ENCODE peak calls at places on chromosomes 2 and 18, in five cellular contexts. N is A549, V is GM12878, P is HepG2, F is K562. A is an unnamed sample. For H3K4me1, the result is how much of the 10 kb centered on the place peaks cover.

GRCh38 chr2:145408980-145409379 is 889.1 kb upstream of the ZEB2 start:
- DNase-seq in N (no peak), P (no peak), F (no peak), V (no peak), A (no peak)

GRCh38 chr18:73948497-73948896 is 199.1 kb downstream of the FBXO15 start:
- DNase-seq in F (no peak), P (no peak), N (no peak), V (no peak), A (no peak)

GRCh38 chr2:212908682-212909435 is 242.6 kb downstream of the IKZF2 start:
- DNase-seq in P (no peak), F (no peak), V (no peak), N (no peak), A (no peak)

GRCh38 chr2:88054300-88055048 is 1.1 kb downstream of the KRCC1 start:
- DNase-seq in N (no peak), F (no peak), V (no peak), P (no peak), A (no peak)

GRCh38 chr2:1564506-1564905 is 151.2 kb downstream of the TPO start:
- DNase-seq in V (no peak), N (no peak), F (no peak), P (no peak), A (no peak)

GRCh38 chr2:29042581-29043075 is 31.7 kb downstream of the PCARE start:
- DNase-seq in F (no peak), N (peak), P (no peak), V (no peak), A (peak)

GRCh38 chr2:41038408-41038807 is 586.5 kb upstream of the SLC8A1 start:
- DNase-seq in N (no peak), F (no peak), P (no peak), V (no peak), A (peak)

GRCh38 chr2:8281950-8282857 is 399.7 kb upstream of the ID2 start:
- DNase-seq in P (no peak), F (no peak), N (no peak), V (no peak), A (no peak)

GRCh38 chr2:241314933-241315182 is 614 bp downstream of the HDLBP start:
- DNase-seq in N (no peak), V (no peak), F (no peak), P (no peak), A (no peak)

GRCh38 chr2:203809084-203809521 is 58.5 kb upstream of the CTLA4 start:
- DNase-seq in V (no peak), P (no peak), N (no peak), F (no peak), A (peak)

GRCh38 chr18:22324191-22325131 is 93.3 kb downstream of the CTAGE1 start:
- DNase-seq in F (no peak), N (no peak), P (no peak), V (no peak), A (peak)

GRCh38 chr2:24122-24521 is 22.2 kb downstream of the FAM110C start:
- DNase-seq in V (no peak), P (no peak), N (no peak), F (no peak), A (no peak)

GRCh38 chr2:232230557-232230956 is 148.0 kb upstream of the ALPP start:
- DNase-seq in P (peak), N (peak), F (no peak), V (no peak), A (no peak)

GRCh38 chr2:137252934-137253333 is 487.6 kb downstream of the THSD7B start:
- DNase-seq in V (no peak), P (no peak), F (no peak), N (no peak), A (no peak)

GRCh38 chr2:70496819-70497218 is 56.8 kb downstream of the TGFA start:
- DNase-seq in V (no peak), P (no peak), N (no peak), F (no peak), A (no peak)

GRCh38 chr2:17156086-17156485 is 362.2 kb downstream of the RAD51AP2 start:
- DNase-seq in N (no peak), F (no peak), P (no peak), V (no peak), A (no peak)

GRCh38 chr2:95303191-95303914 is 6.2 kb downstream of the KCNIP3 start:
- DNase-seq in V (no peak), F (no peak), P (no peak), N (no peak), A (no peak)

GRCh38 chr2:100776445-100776844 is 43.5 kb upstream of the NPAS2 start:
- DNase-seq in F (no peak), V (no peak), N (no peak), P (no peak), A (no peak)

GRCh38 chr18:47558110-47558750 is 306.8 kb upstream of the SKOR2 start:
- DNase-seq in V (peak), P (no peak), N (no peak), F (no peak), A (no peak)

GRCh38 chr2:62713837-62714236 is 8.3 kb downstream of the EHBP1 start:
- DNase-seq in V (no peak), N (no peak), F (no peak), P (peak), A (no peak)

GRCh38 chr2:127901339-127902072 is 15.8 kb upstream of the AMMECR1L start:
- DNase-seq in P (no peak), V (no peak), F (no peak), N (no peak), A (no peak)

GRCh38 chr2:45813003-45813601 is 161.6 kb downstream of the PRKCE start:
- DNase-seq in V (no peak), P (no peak), F (no peak), N (no peak), A (peak)

GRCh38 chr2:70726947-70727725 is 40.9 kb downstream of the ADD2 start:
- DNase-seq in P (no peak), N (no peak), V (no peak), F (no peak), A (no peak)

GRCh38 chr18:51137051-51137729 is 60.3 kb downstream of the MEX3C start:
- DNase-seq in V (no peak), N (no peak), P (no peak), F (no peak), A (no peak)

DNA sequence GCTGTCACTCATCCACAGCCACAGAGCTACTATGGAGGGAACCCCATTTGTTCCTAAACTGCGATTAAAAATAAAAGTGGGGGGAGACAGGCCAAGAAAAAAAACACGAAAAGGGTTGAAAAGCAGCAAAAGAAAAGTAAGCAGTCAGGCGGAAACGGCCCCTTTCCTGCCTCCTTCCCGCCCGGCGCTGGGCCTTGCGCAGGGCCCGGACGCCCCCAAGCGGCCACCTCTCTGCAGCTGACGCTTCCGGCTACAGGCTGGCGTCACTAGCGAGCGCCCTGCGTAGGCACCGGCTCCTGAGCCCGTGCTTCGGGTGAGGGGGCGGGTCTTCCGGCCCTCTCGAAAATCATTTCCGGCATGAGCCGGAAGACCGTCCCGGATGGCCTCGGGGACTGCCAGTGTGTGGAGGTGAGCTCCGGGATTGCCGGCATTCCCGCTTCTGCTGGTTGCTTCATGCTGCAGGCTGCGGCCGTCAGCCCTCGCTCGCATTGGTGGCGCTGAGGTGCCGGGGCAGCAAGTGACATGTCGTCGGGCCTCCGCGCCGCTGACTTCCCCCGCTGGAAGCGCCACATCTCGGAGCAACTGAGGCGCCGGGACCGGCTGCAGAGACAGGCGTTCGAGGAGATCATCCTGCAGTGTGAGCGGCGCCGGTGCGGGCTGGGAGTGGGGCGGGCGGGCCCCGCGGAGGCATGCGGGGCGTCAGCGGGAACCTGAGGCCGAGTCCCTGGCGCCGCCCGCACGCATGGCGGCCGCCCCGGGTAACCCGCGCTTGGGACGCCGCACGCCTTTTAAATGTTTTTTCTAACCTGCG is at the start of gene ATG16L1:
- DNase-seq in V (peak), N (peak), F (peak), P (peak), A (peak)
- H3K4me1 ChIP-seq in V (under half), N (half or more), F (under half), P (half or more), A (under half)

GRCh38 chr2:105417789-105418475 is 19.1 kb upstream of the FHL2 start:
- DNase-seq in V (no peak), P (no peak), F (peak), N (no peak), A (no peak)
- TF ChIP-seq MYC in V (no peak), P (no peak), F (no peak), N (no peak), A (no peak)

DNA sequence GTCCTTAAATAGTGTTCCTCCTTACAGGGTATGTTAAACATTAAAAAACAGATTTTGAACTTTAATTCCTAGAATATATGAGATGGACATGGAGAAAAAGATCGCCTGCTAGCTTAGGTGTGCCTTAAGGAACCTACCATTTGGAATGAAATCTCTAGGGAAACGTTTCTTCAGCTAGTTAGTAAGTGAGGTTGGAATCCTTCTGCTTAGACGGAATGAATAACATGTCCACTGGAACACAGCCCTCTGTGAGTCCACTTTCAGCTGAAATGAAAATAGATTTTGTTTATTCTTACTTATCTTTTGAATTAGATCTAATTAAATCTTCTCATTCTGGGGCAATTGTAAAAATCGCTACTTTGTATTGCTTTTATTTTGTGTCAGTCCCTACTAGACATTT is 28.4 kb downstream of the NAB1 start:
- DNase-seq in V (no peak), N (no peak), P (no peak), F (no peak), A (no peak)
- H3K4me1 ChIP-seq in V (half or more), N (under half), P (under half), F (under half), A (under half)

GRCh38 chr2:204881519-204882111 is 336.3 kb downstream of the PARD3B start:
- DNase-seq in N (no peak), F (no peak), V (no peak), P (no peak), A (no peak)

GRCh38 chr2:204886713-204887112 is 341.4 kb downstream of the PARD3B start:
- DNase-seq in N (no peak), V (no peak), F (no peak), P (no peak), A (no peak)

GRCh38 chr2:204880928-204881327 is 335.7 kb downstream of the PARD3B start:
- DNase-seq in N (no peak), P (no peak), F (no peak), V (no peak), A (no peak)

GRCh38 chr2:204888222-204888621 is 342.9 kb downstream of the PARD3B start:
- DNase-seq in V (no peak), F (no peak), P (no peak), N (no peak), A (no peak)

DNA sequence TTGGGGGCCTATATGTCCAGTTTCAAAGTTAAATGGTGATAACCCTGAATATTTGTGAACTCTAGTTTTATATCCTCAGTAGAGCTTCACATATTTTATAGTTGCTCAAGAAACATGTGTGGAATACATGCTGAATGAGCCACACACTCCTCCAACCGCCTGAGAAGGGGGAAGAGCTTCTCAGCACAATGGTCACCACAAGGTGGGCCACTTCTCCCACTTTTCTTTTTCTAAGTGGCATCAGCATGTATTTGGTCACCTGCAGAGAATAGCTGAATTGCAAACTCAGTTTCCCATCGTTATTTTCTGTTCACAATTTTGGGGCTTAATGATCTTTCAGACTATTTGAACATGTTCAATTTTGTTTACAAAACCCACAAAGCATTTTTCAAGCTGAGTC is 340.5 kb downstream of the PARD3B start:
- DNase-seq in V (no peak), F (no peak), P (peak), N (no peak), A (peak)
- TF ChIP-seq MYC in V (no peak), F (no peak), P (no peak), N (no peak), A (no peak)

DNA sequence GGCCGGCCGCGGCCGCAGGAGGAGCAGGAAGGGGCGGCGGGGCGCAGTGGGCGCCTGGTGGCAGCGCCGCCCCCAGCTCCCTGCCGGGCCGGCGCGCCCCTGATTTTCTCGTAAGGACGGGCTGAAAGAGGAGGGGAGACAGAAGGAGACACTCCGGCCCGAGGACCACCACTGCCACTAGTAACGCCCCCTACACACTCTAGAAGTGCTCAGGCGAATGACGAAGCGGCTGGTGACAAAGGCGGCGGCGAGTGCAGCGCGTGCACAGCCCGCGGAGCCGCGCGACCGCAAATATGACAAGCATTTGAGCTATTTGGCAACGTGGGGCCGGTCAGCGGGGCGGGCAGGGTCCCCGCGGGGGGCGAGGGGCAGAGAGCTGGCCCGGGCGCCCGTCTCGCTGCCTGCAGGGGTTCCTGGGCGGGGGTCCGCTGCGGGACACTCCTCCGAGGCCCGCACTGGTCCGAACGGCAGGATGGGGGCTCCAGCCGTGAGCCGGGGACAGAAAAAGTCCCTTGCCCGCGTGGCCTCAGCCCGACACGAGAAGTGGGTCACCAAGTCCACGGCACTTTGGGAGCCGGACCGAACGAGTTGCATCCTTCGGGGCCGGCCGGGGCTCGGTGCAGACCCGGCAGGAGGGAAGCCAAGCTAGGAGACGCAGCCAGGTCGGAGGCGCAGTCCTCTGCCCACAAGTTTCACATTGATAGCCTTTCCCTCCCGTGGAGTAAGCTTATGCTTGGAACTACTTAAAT is 524 bp upstream of the SERTAD2 start:
- DNase-seq in V (no peak), N (peak), P (peak), F (no peak), A (peak)
- H3K4me1 ChIP-seq in V (half or more), N (under half), P (half or more), F (under half), A (under half)

GRCh38 chr2:184597571-184597980 is 753 bp upstream of the ZNF804A start:
- DNase-seq in P (no peak), N (no peak), V (no peak), F (no peak), A (peak)
- TF ChIP-seq MYC in P (no peak), N (no peak), V (no peak), F (no peak), A (no peak)